ENCODE peak calls at places on chromosomes 13 and 19, in nine cellular contexts. I is activated T-helper 1 cell treated with Interleukin-2 at 50 U/mL for 16 hours; B is fibroblast of the aortic adventitia; P is effector memory CD8-positive, alpha-beta T cell; U is activated CD4-positive, alpha-beta T cell treated with anti-CD3 and anti-CD28 coated beads for 4 hours; F is H1; S is activated CD4-positive, alpha-beta memory T cell treated with anti-CD3 and anti-CD28 coated beads, Interleukin-2, amount 10 ng/mL, durations not matched to agents 7 days and 5 days; W is amygdala; J is psoas muscle. C is an unnamed sample.

GRCh38 chr19:40808021-40808325 is 9.0 kb downstream of the EGLN2 start:
- DNase-seq in I (no peak), B (no peak), P (no peak), U (no peak), F (no peak), S (no peak), W (no peak), J (no peak), C (no peak)

GRCh38 chr13:111853146-111853545 is 213.8 kb upstream of the SOX1 start:
- DNase-seq in I (no peak), B (no peak), P (no peak), U (no peak), F (no peak), S (no peak), W (no peak), J (no peak), C (no peak)

GRCh38 chr19:50796634-50797428 is 6.6 kb downstream of the ACP4 start:
- DNase-seq in I (no peak), B (no peak), P (no peak), U (no peak), F (no peak), S (no peak), W (no peak), J (no peak), C (no peak)

GRCh38 chr13:20536992-20537391 is 11.3 kb upstream of the CRYL1 start:
- DNase-seq in I (no peak), B (no peak), P (no peak), U (no peak), F (no peak), S (no peak), W (no peak), J (no peak), C (no peak)

GRCh38 chr19:54208784-54209057 is 8.1 kb downstream of the RPS9 start:
- DNase-seq in I (no peak), B (peak), P (no peak), U (no peak), F (no peak), S (no peak), W (no peak), J (no peak), C (no peak)

GRCh38 chr19:47471733-47472457 is at the start of gene SLC8A2:
- DNase-seq in I (peak), B (peak), P (peak), U (peak), F (peak), S (peak), W (no peak), J (peak), C (no peak)

GRCh38 chr19:44645407-44646048 is 1.8 kb downstream of the PVR start:
- DNase-seq in I (no peak), B (no peak), P (no peak), U (no peak), F (no peak), S (no peak), W (no peak), J (no peak), C (no peak)

GRCh38 chr19:5828661-5829566 is 10.6 kb downstream of the FUT6 start:
- DNase-seq in I (no peak), B (peak), P (no peak), U (no peak), F (no peak), S (peak), W (no peak), J (no peak), C (no peak)

GRCh38 chr19:49451430-49452181 is at the start of gene PIH1D1:
- DNase-seq in I (peak), B (peak), P (peak), U (peak), F (peak), S (peak), W (peak), J (peak), C (peak)

GRCh38 chr19:10817291-10818038 is 18.5 kb downstream of the TMED1 start:
- DNase-seq in I (no peak), B (peak), P (no peak), U (no peak), F (no peak), S (no peak), W (no peak), J (peak), C (no peak)

GRCh38 chr13:40922437-40923040 is 96.6 kb downstream of the ELF1 start:
- DNase-seq in I (no peak), B (no peak), P (no peak), U (no peak), F (no peak), S (no peak), W (no peak), J (peak), C (no peak)

GRCh38 chr19:46610851-46611770 is 10.0 kb downstream of the CALM3 start:
- DNase-seq in I (no peak), B (peak), P (no peak), U (no peak), F (no peak), S (peak), W (no peak), J (no peak), C (no peak)

GRCh38 chr13:113150545-113151365 is 7.7 kb upstream of the PROZ start:
- DNase-seq in I (no peak), B (no peak), P (no peak), U (no peak), F (no peak), S (peak), W (no peak), J (no peak), C (no peak)

GRCh38 chr19:43594710-43595604 is 977 bp downstream of the IRGQ start:
- DNase-seq in I (peak), B (peak), P (peak), U (peak), F (no peak), S (peak), W (no peak), J (peak), C (no peak)

GRCh38 chr13:88411696-88412095 is 740.5 kb downstream of the SLITRK5 start:
- DNase-seq in I (no peak), B (no peak), P (no peak), U (no peak), F (no peak), S (no peak), W (no peak), J (no peak), C (no peak)

GRCh38 chr13:72932250-72932649 is 126.6 kb upstream of the KLF5 start:
- DNase-seq in I (no peak), B (no peak), P (no peak), U (no peak), F (no peak), S (no peak), W (no peak), J (no peak), C (no peak)

GRCh38 chr13:76331948-76332712 is 554.1 kb downstream of the KCTD12 start:
- DNase-seq in I (no peak), B (peak), P (no peak), U (no peak), F (no peak), S (no peak), W (no peak), J (no peak), C (no peak)

GRCh38 chr19:55000761-55001160 is 34.6 kb downstream of the NLRP2 start:
- DNase-seq in I (no peak), B (no peak), P (no peak), U (no peak), F (no peak), S (no peak), W (no peak), J (no peak), C (no peak)

GRCh38 chr19:51530616-51531015 is 854 bp downstream of the SIGLEC6 start:
- DNase-seq in I (no peak), B (no peak), P (no peak), U (no peak), F (no peak), S (no peak), W (no peak), J (no peak), C (no peak)

GRCh38 chr19:12578641-12579040 is 27.4 kb upstream of the ZNF564 start:
- DNase-seq in I (no peak), B (no peak), P (no peak), U (no peak), F (no peak), S (no peak), W (no peak), J (no peak), C (no peak)

GRCh38 chr13:23086951-23087350 is 93.8 kb upstream of the SGCG start:
- DNase-seq in I (no peak), B (no peak), P (no peak), U (no peak), F (no peak), S (no peak), W (no peak), J (no peak), C (no peak)

GRCh38 chr19:47663911-47664771 is 49.1 kb upstream of the EHD2 start:
- DNase-seq in I (no peak), B (peak), P (no peak), U (no peak), F (no peak), S (no peak), W (no peak), J (peak), C (no peak)

GRCh38 chr19:870963-871401 is 11.5 kb downstream of the CFD start:
- DNase-seq in I (no peak), B (no peak), P (no peak), U (no peak), F (no peak), S (no peak), W (no peak), J (no peak), C (no peak)

GRCh38 chr13:109344552-109345157 is 441.7 kb downstream of the IRS2 start:
- DNase-seq in I (no peak), B (peak), P (no peak), U (no peak), F (no peak), S (no peak), W (no peak), J (no peak), C (no peak)

GRCh38 chr19:19162495-19162894 is 7.6 kb downstream of the MEF2B start:
- DNase-seq in I (no peak), B (no peak), P (no peak), U (no peak), F (no peak), S (no peak), W (no peak), J (no peak), C (no peak)

GRCh38 chr19:39403331-39404312 is 3.0 kb upstream of the ZFP36 start:
- DNase-seq in I (peak), B (peak), P (peak), U (peak), F (peak), S (peak), W (peak), J (peak), C (peak)

GRCh38 chr13:61727714-61728275 is 312.1 kb upstream of the PCDH20 start:
- DNase-seq in I (no peak), B (no peak), P (no peak), U (no peak), F (no peak), S (no peak), W (no peak), J (no peak), C (peak)

GRCh38 chr13:114140909-114141255 is 8.5 kb upstream of the RASA3 start:
- DNase-seq in I (peak), B (no peak), P (peak), U (peak), F (no peak), S (peak), W (no peak), J (no peak), C (no peak)

GRCh38 chr13:26300140-26300539 is 46.2 kb downstream of the CDK8 start:
- DNase-seq in I (no peak), B (peak), P (no peak), U (peak), F (no peak), S (no peak), W (no peak), J (no peak), C (no peak)

GRCh38 chr13:30796833-30797601 is 61.7 kb downstream of the ALOX5AP start:
- DNase-seq in I (no peak), B (peak), P (no peak), U (peak), F (no peak), S (no peak), W (no peak), J (no peak), C (no peak)

GRCh38 chr13:76879211-76879875 is 6.9 kb downstream of the KCTD12 start:
- DNase-seq in I (peak), B (peak), P (peak), U (peak), F (no peak), S (peak), W (no peak), J (peak), C (no peak)

GRCh38 chr19:34217952-34218817 is 36.2 kb upstream of the GARRE1 start:
- DNase-seq in I (peak), B (peak), P (peak), U (peak), F (no peak), S (peak), W (no peak), J (no peak), C (peak)

GRCh38 chr13:43171489-43171888 is 148.1 kb downstream of the DNAJC15 start:
- DNase-seq in I (no peak), B (no peak), P (no peak), U (no peak), F (no peak), S (no peak), W (no peak), J (no peak), C (no peak)

GRCh38 chr13:85632526-85633215 is 166.5 kb downstream of the SLITRK6 start:
- DNase-seq in I (no peak), B (no peak), P (no peak), U (no peak), F (no peak), S (no peak), W (no peak), J (no peak), C (no peak)

GRCh38 chr19:5093953-5094718 is 125.2 kb downstream of the KDM4B start:
- DNase-seq in I (no peak), B (no peak), P (no peak), U (no peak), F (no peak), S (no peak), W (no peak), J (no peak), C (no peak)

GRCh38 chr19:19459707-19460251 is 54.3 kb downstream of the GATAD2A start:
- DNase-seq in I (peak), B (peak), P (peak), U (peak), F (no peak), S (peak), W (no peak), J (peak), C (peak)

GRCh38 chr19:20503536-20503935 is 62.0 kb downstream of the ZNF737 start:
- DNase-seq in I (no peak), B (peak), P (no peak), U (no peak), F (no peak), S (no peak), W (no peak), J (no peak), C (peak)

GRCh38 chr19:54030895-54031586 is 32.7 kb downstream of the VSTM1 start:
- DNase-seq in I (no peak), B (peak), P (no peak), U (no peak), F (no peak), S (no peak), W (no peak), J (no peak), C (no peak)

GRCh38 chr19:47352095-47352494 is 3.0 kb downstream of the DHX34 start:
- DNase-seq in I (no peak), B (no peak), P (no peak), U (no peak), F (no peak), S (no peak), W (no peak), J (no peak), C (no peak)

C was measured in Panc1.